ENCODE peak calls at places on chromosomes 4 and X, in ten cellular contexts. G is fibroblast of lung, T is HCT116, S is H1, N is SK-N-SH, H is OCI-LY7, P is GM23338, B is neural progenitor cell, J is mammary epithelial cell, E is GM12878. Y is an unnamed sample.

GRCh38 chrX:109472939-109473713 is 8.8 kb downstream of the GUCY2F start:
- DNase-seq in J (peak), N (peak), E (no peak), S (no peak), P (peak), G (peak), T (peak), H (peak), B (peak), Y (peak)

GRCh38 chrX:98398542-98398941 is 1514.8 kb downstream of the RPA4 start:
- DNase-seq in J (no peak), S (no peak), P (no peak), E (no peak), T (no peak), N (no peak), B (no peak), G (no peak), H (peak), Y (no peak)

GRCh38 chrX:128156204-128156603 is 104.0 kb upstream of the ACTRT1 start:
- DNase-seq in H (no peak), B (no peak), J (no peak), N (no peak), S (no peak), P (no peak), T (no peak), G (no peak), E (no peak), Y (no peak)

GRCh38 chr4:98646422-98646821 is 12.0 kb downstream of the TSPAN5 start:
- DNase-seq in G (no peak), S (no peak), T (no peak), H (no peak), B (no peak), J (no peak), N (no peak), P (no peak), E (no peak), Y (no peak)

GRCh38 chr4:40581254-40582140 is 48.2 kb downstream of the RBM47 start:
- DNase-seq in J (no peak), S (no peak), B (no peak), P (no peak), G (no peak), T (no peak), E (no peak), N (no peak), H (no peak), Y (no peak)

GRCh38 chr4:121977251-121978168 is 25.6 kb upstream of the TRPC3 start:
- DNase-seq in N (no peak), E (peak), B (no peak), G (no peak), S (no peak), J (no peak), H (peak), P (no peak), T (no peak), Y (no peak)

GRCh38 chrX:14630724-14631123 is 101.4 kb downstream of the GLRA2 start:
- DNase-seq in T (no peak), P (peak), G (no peak), H (no peak), N (no peak), J (no peak), E (no peak), S (no peak), B (peak), Y (no peak)

GRCh38 chrX:291411-291901 is 10.3 kb downstream of the PLCXD1 start:
- DNase-seq in P (no peak), G (no peak), T (no peak), J (no peak), E (no peak), H (no peak), B (no peak), N (no peak), S (no peak), Y (no peak)

GRCh38 chr4:8854866-8855265 is 16.8 kb downstream of the HMX1 start:
- DNase-seq in J (no peak), P (no peak), S (no peak), E (no peak), T (no peak), G (peak), B (no peak), N (no peak), H (no peak), Y (no peak)

GRCh38 chr4:139535852-139536234 is 20.2 kb downstream of the SETD7 start:
- DNase-seq in N (no peak), G (no peak), H (no peak), E (no peak), B (no peak), P (no peak), J (no peak), S (no peak), T (no peak), Y (no peak)

GRCh38 chrX:12174358-12174757 is 36.1 kb downstream of the FRMPD4 start:
- DNase-seq in J (no peak), T (no peak), N (no peak), S (no peak), P (no peak), B (no peak), H (no peak), E (no peak), G (peak), Y (no peak)

GRCh38 chrX:133921764-133922389 is 63.5 kb downstream of the GPC3 start:
- DNase-seq in T (peak), G (no peak), J (peak), N (peak), E (no peak), H (peak), S (peak), P (peak), B (peak), Y (peak)
- TF ChIP-seq CTCF in T (peak), G (peak), J (peak), N (peak), E (peak), H (peak), S (peak), P (peak), B (peak), Y (peak)

DNA sequence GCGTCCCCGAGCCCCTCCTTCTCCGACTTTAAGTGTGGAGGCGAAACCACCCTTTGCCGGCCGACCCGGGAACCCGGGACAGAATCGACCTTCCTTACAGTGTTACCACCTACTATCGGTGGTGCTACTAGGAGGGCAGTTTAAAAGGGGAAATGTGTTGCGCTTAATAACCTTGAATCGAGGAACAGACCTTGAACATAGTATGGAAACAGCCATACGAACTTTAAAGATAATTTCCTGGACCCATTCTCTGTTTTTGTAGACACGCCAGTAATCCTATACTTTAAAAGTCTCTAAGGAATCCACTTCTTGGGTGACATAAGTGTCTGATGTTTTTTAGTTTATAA is 1.5 kb downstream of the ING2 start:
- DNase-seq in H (no peak), J (no peak), N (no peak), S (no peak), E (no peak), G (no peak), T (no peak), B (no peak), P (no peak), Y (no peak)
- H2AFZ ChIP-seq in H (peak), J (peak), N (peak), S (no peak), E (peak), G (peak), T (no peak), B (no peak), P (no peak), Y (no peak)

GRCh38 chrX:99857455-99857854 is 552.6 kb downstream of the PCDH19 start:
- DNase-seq in S (no peak), P (peak), J (no peak), G (no peak), N (peak), T (no peak), E (no peak), H (no peak), B (peak), Y (no peak)
- TF ChIP-seq CTCF in S (no peak), P (peak), J (peak), G (no peak), N (peak), T (no peak), E (peak), H (peak), B (peak), Y (peak)

DNA sequence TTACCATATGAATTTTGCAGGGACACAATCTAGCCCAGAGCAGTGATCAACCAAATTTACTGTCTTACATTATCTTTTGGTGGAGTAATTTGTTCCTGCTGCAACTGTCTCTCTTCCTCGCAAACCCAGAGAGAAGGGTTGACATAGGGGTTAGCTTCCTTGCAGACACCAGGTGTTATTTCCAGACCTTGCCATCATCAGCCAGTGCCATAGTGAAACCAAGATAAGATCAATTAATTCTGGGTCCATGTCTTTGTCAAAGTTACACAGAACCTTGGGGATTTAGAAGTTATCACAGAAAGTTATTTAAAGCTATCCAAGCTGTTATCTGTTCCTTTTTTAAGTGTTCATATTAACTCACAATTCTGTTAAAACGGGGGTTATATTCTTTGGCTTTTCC is 23.6 kb upstream of the GPRIN3 start:
- DNase-seq in T (no peak), J (no peak), B (no peak), E (no peak), H (no peak), G (no peak), N (no peak), S (no peak), P (no peak), Y (no peak)
- H2AFZ ChIP-seq in T (no peak), J (no peak), B (no peak), E (no peak), H (peak), G (no peak), N (no peak), S (no peak), P (no peak), Y (no peak)

GRCh38 chr4:157509286-157509685 is 288.8 kb downstream of the GRIA2 start:
- DNase-seq in H (no peak), J (no peak), E (no peak), G (no peak), N (no peak), S (no peak), P (no peak), T (no peak), B (no peak), Y (no peak)
- TF ChIP-seq CTCF in H (no peak), J (no peak), E (no peak), G (no peak), N (no peak), S (no peak), P (no peak), T (no peak), B (no peak), Y (no peak)

GRCh38 chr4:85762204-85762884 is 287.4 kb downstream of the ARHGAP24 start:
- DNase-seq in E (no peak), S (no peak), P (no peak), B (no peak), J (no peak), H (no peak), N (no peak), T (no peak), G (peak), Y (no peak)
- H2AFZ ChIP-seq in E (no peak), S (no peak), P (no peak), B (no peak), J (no peak), H (no peak), N (peak), T (no peak), G (no peak), Y (no peak)

GRCh38 chr4:39384563-39384962 is 18.4 kb upstream of the RFC1 start:
- DNase-seq in N (no peak), E (no peak), P (peak), J (no peak), H (no peak), T (no peak), B (peak), G (no peak), S (no peak), Y (no peak)

DNA sequence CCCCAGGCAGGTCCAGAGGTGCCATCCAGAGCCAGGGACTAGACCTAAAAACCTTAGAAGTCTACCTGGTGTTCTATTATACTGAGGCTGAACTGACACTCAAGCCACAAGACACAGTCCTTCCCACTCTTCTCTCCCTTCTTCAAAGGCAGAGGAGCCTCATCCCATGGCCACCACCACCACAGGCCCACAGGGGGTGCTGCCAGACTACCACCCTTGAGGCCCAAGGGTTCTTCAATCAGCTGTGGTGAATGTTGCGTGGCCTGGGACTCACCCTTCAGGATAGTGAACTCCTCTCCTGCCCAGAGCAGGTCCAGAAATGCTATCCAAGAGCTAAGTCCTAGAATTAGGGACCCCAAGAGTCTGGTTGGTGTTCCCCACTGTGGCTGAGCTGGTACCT is 17.5 kb upstream of the RFC1 start:
- DNase-seq in N (no peak), G (no peak), E (no peak), B (no peak), P (no peak), H (no peak), J (no peak), S (no peak), T (no peak), Y (no peak)
- TF ChIP-seq CTCF in N (no peak), G (no peak), E (no peak), B (no peak), P (no peak), H (no peak), J (no peak), S (peak), T (no peak), Y (peak)

GRCh38 chr4:17018013-17018412 is 119.6 kb upstream of the LDB2 start:
- DNase-seq in B (no peak), J (no peak), N (no peak), H (no peak), E (no peak), S (no peak), P (peak), G (no peak), T (no peak), Y (no peak)
- H2AFZ ChIP-seq in B (peak), J (peak), N (peak), H (no peak), E (no peak), S (no peak), P (no peak), G (peak), T (no peak), Y (no peak)

GRCh38 chrX:101260435-101260834 is 30.7 kb downstream of the TAF7L start:
- DNase-seq in T (no peak), N (no peak), P (peak), J (no peak), B (peak), E (no peak), S (no peak), H (peak), G (no peak), Y (peak)
- TF ChIP-seq CTCF in T (no peak), N (peak), P (peak), J (peak), B (peak), E (no peak), S (peak), H (peak), G (peak), Y (peak)

GRCh38 chr4:56288663-56289062 is 98.6 kb downstream of the AASDH start:
- DNase-seq in T (no peak), J (no peak), G (no peak), S (no peak), E (no peak), P (no peak), B (no peak), H (no peak), N (no peak), Y (no peak)

GRCh38 chr4:56293121-56293520 is 94.2 kb downstream of the AASDH start:
- DNase-seq in G (no peak), B (no peak), T (no peak), S (no peak), P (no peak), H (no peak), J (no peak), E (no peak), N (no peak), Y (no peak)

GRCh38 chr4:56286763-56287162 is 100.5 kb downstream of the AASDH start:
- DNase-seq in T (no peak), H (no peak), S (no peak), E (no peak), N (no peak), G (peak), J (no peak), B (no peak), P (no peak), Y (no peak)

DNA sequence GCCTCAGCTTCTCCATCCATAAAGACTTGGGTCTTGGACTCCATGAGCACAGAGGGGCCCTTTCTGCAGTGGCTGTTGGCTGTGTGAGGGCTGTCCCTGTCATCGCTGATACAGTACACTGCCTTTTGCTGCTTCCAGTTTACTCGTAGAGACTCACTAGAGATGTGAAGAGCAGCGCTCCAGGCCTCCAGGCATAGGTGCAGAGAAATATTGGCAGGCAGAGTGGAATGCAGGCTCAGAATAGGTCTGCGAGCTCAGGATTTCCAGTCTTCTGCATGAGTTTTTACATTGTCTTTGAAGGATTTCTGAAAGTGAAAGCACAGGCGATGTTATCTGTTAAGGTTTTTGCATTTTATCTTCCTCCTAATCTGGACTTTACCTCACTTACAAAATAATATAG is 97.4 kb downstream of the AASDH start:
- DNase-seq in N (peak), B (no peak), P (no peak), J (no peak), H (no peak), G (peak), T (no peak), S (no peak), E (no peak), Y (no peak)
- H2AFZ ChIP-seq in N (no peak), B (no peak), P (no peak), J (peak), H (no peak), G (no peak), T (no peak), S (no peak), E (no peak), Y (no peak)